ENCODE peak calls at places on chromosomes 11 and 22, in eight cellular contexts. O is activated gamma-delta T cell; M is M059J; W is NCI-H2081; E is posterior cingulate gyrus; V is CD8-positive, alpha-beta memory T cell; A is endothelial cell; N is non-pigmented ciliary epithelial cell. B is an unnamed sample.

GRCh38 chr11:86179646-86180064 is 64.9 kb upstream of the EED start:
- DNase-seq in O (no peak), M (peak), W (no peak), E (no peak), V (no peak), A (no peak), N (no peak), B (no peak)

GRCh38 chr22:23207786-23208325 is 27.5 kb downstream of the BCR start:
- DNase-seq in O (no peak), M (no peak), W (peak), E (no peak), V (no peak), A (no peak), N (no peak), B (no peak)

GRCh38 chr11:128502736-128503135 is 84.6 kb downstream of the ETS1 start:
- DNase-seq in O (no peak), M (peak), W (no peak), E (no peak), V (no peak), A (no peak), N (peak), B (no peak)

GRCh38 chr11:64691543-64691942 is 31.5 kb downstream of the NRXN2 start:
- DNase-seq in O (no peak), M (no peak), W (no peak), E (no peak), V (no peak), A (no peak), N (no peak), B (no peak)

GRCh38 chr11:2777871-2778629 is 78.3 kb upstream of the KCNQ1OT1 start:
- DNase-seq in O (no peak), M (no peak), W (no peak), E (peak), V (no peak), A (peak), N (no peak), B (peak)

GRCh38 chr11:115580927-115581680 is 76.9 kb upstream of the CADM1 start:
- DNase-seq in O (no peak), M (peak), W (no peak), E (no peak), V (no peak), A (no peak), N (no peak), B (no peak)

GRCh38 chr11:27786864-27787263 is 86.6 kb upstream of the BDNF start:
- DNase-seq in O (no peak), M (no peak), W (no peak), E (no peak), V (no peak), A (no peak), N (no peak), B (no peak)

GRCh38 chr22:28442951-28443876 is 236.4 kb downstream of the TTC28 start:
- DNase-seq in O (no peak), M (peak), W (peak), E (peak), V (peak), A (peak), N (no peak), B (peak)

GRCh38 chr11:15968461-15969130 is 387.8 kb downstream of the SOX6 start:
- DNase-seq in O (no peak), M (peak), W (no peak), E (no peak), V (no peak), A (no peak), N (no peak), B (no peak)

GRCh38 chr11:67352546-67353316 is 615 bp downstream of the POLD4 start:
- DNase-seq in O (peak), M (no peak), W (no peak), E (no peak), V (no peak), A (no peak), N (no peak), B (peak)

GRCh38 chr22:38125731-38126344 is 15.4 kb upstream of the BAIAP2L2 start:
- DNase-seq in O (no peak), M (no peak), W (peak), E (no peak), V (no peak), A (no peak), N (no peak), B (no peak)

GRCh38 chr11:128517457-128518230 is 69.7 kb downstream of the ETS1 start:
- DNase-seq in O (no peak), M (peak), W (no peak), E (no peak), V (peak), A (no peak), N (no peak), B (no peak)

GRCh38 chr22:38733329-38734202 is 22.2 kb downstream of the SUN2 start:
- DNase-seq in O (no peak), M (no peak), W (no peak), E (peak), V (peak), A (peak), N (no peak), B (peak)

GRCh38 chr22:41688365-41689211 is at the start of gene SNU13:
- DNase-seq in O (peak), M (peak), W (peak), E (peak), V (peak), A (peak), N (peak), B (peak)

GRCh38 chr22:29109853-29110252 is 37.0 kb downstream of the KREMEN1 start:
- DNase-seq in O (no peak), M (peak), W (no peak), E (no peak), V (no peak), A (no peak), N (no peak), B (no peak)

GRCh38 chr11:65471410-65471762 is 27.5 kb upstream of the MALAT1 start:
- DNase-seq in O (no peak), M (peak), W (no peak), E (peak), V (peak), A (peak), N (no peak), B (peak)

GRCh38 chr11:66347425-66348276 is at the start of gene B4GAT1:
- DNase-seq in O (peak), M (peak), W (peak), E (peak), V (peak), A (peak), N (peak), B (peak)

GRCh38 chr11:65298131-65298535 is 16.5 kb upstream of the CDC42EP2 start:
- DNase-seq in O (no peak), M (no peak), W (no peak), E (peak), V (no peak), A (no peak), N (no peak), B (peak)

GRCh38 chr22:29861672-29862297 is 21.2 kb upstream of the MTMR3 start:
- DNase-seq in O (no peak), M (no peak), W (no peak), E (no peak), V (no peak), A (no peak), N (no peak), B (no peak)

GRCh38 chr22:46012182-46012880 is 35.4 kb upstream of the WNT7B start:
- DNase-seq in O (no peak), M (no peak), W (no peak), E (no peak), V (no peak), A (no peak), N (no peak), B (peak)

GRCh38 chr11:116037851-116038250 is 533.6 kb upstream of the CADM1 start:
- DNase-seq in O (no peak), M (peak), W (peak), E (no peak), V (no peak), A (no peak), N (no peak), B (no peak)

GRCh38 chr22:17430298-17430900 is 61.1 kb downstream of the CECR2 start:
- DNase-seq in O (no peak), M (no peak), W (no peak), E (no peak), V (no peak), A (no peak), N (no peak), B (no peak)